ENCODE peak calls at places on chromosomes 4 and X, in ten cellular contexts. T, S, Y, Q, L, Z, M, X, W and P are unnamed samples.

GRCh38 chr4:78179188-78179587 is 122.1 kb downstream of the FRAS1 start:
- DNase-seq in T (no peak), S (no peak), Y (no peak), Q (no peak), L (no peak), Z (no peak), M (no peak), X (no peak), W (no peak), P (no peak)

GRCh38 chr4:178752954-178753525 is 1310.8 kb upstream of the AGA start:
- DNase-seq in T (no peak), S (no peak), Y (no peak), Q (no peak), L (no peak), Z (no peak), M (no peak), X (no peak), W (no peak), P (no peak)

GRCh38 chrX:101407167-101407747 is 468 bp downstream of the GLA start:
- DNase-seq in T (no peak), S (no peak), Y (no peak), Q (no peak), L (no peak), Z (peak; percentile 6), M (no peak), X (no peak), W (no peak), P (no peak)

GRCh38 chrX:121365572-121366161 is 318.3 kb downstream of the GLUD2 start:
- DNase-seq in T (no peak), S (no peak), Y (no peak), Q (no peak), L (no peak), Z (no peak), M (no peak), X (no peak), W (no peak), P (no peak)

GRCh38 chr4:157222764-157223145 is 2.2 kb downstream of the GRIA2 start:
- DNase-seq in T (no peak), S (peak; percentile 3), Y (no peak), Q (no peak), L (no peak), Z (no peak), M (no peak), X (no peak), W (no peak), P (no peak)

GRCh38 chrX:74423289-74423985 is 2.1 kb downstream of the SLC16A2 start:
- DNase-seq in T (no peak), S (peak; percentile 36), Y (no peak), Q (no peak), L (no peak), Z (no peak), M (no peak), X (no peak), W (no peak), P (no peak)

GRCh38 chr4:150375025-150375424 is 206.9 kb upstream of the MAB21L2 start:
- DNase-seq in T (no peak), S (no peak), Y (no peak), Q (no peak), L (no peak), Z (no peak), M (no peak), X (no peak), W (no peak), P (no peak)

GRCh38 chrX:153816821-153817220 is 13.5 kb downstream of the PDZD4 start:
- DNase-seq in T (no peak), S (no peak), Y (no peak), Q (no peak), L (peak; percentile 30), Z (no peak), M (no peak), X (no peak), W (no peak), P (no peak)

GRCh38 chrX:11135483-11136185 is 24.5 kb downstream of the HCCS start:
- DNase-seq in T (no peak), S (no peak), Y (no peak), Q (no peak), L (no peak), Z (no peak), M (no peak), X (no peak), W (no peak), P (no peak)

GRCh38 chr4:185421366-185422124 is 4.2 kb downstream of the UFSP2 start:
- DNase-seq in T (peak; percentile 47), S (peak; percentile 63), Y (no peak), Q (no peak), L (no peak), Z (no peak), M (no peak), X (no peak), W (no peak), P (no peak)

GRCh38 chrX:30910124-30910860 is 21.2 kb upstream of the TAB3 start:
- DNase-seq in T (no peak), S (peak; percentile 56), Y (no peak), Q (no peak), L (peak; percentile 28), Z (no peak), M (no peak), X (no peak), W (no peak), P (no peak)

GRCh38 chr4:42816189-42816588 is 76.3 kb upstream of the GRXCR1 start:
- DNase-seq in T (no peak), S (no peak), Y (no peak), Q (no peak), L (no peak), Z (no peak), M (no peak), X (no peak), W (no peak), P (no peak)

GRCh38 chrX:108731144-108731543 is 5.2 kb downstream of the IRS4 start:
- DNase-seq in T (no peak), S (no peak), Y (no peak), Q (no peak), L (no peak), Z (no peak), M (no peak), X (no peak), W (no peak), P (no peak)

GRCh38 chr4:153375303-153375702 is 30.8 kb downstream of the MND1 start:
- DNase-seq in T (no peak), S (no peak), Y (no peak), Q (no peak), L (no peak), Z (no peak), M (no peak), X (no peak), W (no peak), P (no peak)

GRCh38 chr4:16018841-16019240 is 55.9 kb upstream of the FGFBP2 start:
- DNase-seq in T (no peak), S (no peak), Y (no peak), Q (no peak), L (no peak), Z (no peak), M (no peak), X (no peak), W (no peak), P (no peak)

GRCh38 chr4:17310269-17310652 is 201.6 kb downstream of the QDPR start:
- DNase-seq in T (peak; percentile 30), S (peak; percentile 81), Y (no peak), Q (no peak), L (no peak), Z (no peak), M (no peak), X (no peak), W (no peak), P (peak; percentile 29)

GRCh38 chr4:107855723-107856122 is 31.0 kb downstream of the SGMS2 start:
- DNase-seq in T (no peak), S (no peak), Y (no peak), Q (no peak), L (no peak), Z (no peak), M (no peak), X (no peak), W (no peak), P (no peak)

GRCh38 chr4:169096221-169096620 is 86.2 kb upstream of the CBR4 start:
- DNase-seq in T (no peak), S (no peak), Y (no peak), Q (no peak), L (no peak), Z (no peak), M (no peak), X (no peak), W (no peak), P (no peak)

GRCh38 chrX:96394566-96394965 is 290.1 kb upstream of the DIAPH2 start:
- DNase-seq in T (no peak), S (peak; percentile 32), Y (no peak), Q (no peak), L (no peak), Z (peak; percentile 1), M (no peak), X (no peak), W (no peak), P (no peak)

GRCh38 chr4:34170941-34171340 is 2073.4 kb downstream of the ARAP2 start:
- DNase-seq in T (no peak), S (peak; percentile 44), Y (no peak), Q (peak; percentile 53), L (no peak), Z (no peak), M (no peak), X (no peak), W (no peak), P (no peak)

GRCh38 chr4:139860435-139861024 is 194.9 kb downstream of the MGST2 start:
- DNase-seq in T (no peak), S (no peak), Y (no peak), Q (no peak), L (no peak), Z (no peak), M (no peak), X (no peak), W (no peak), P (no peak)

GRCh38 chr4:8840006-8840793 is 31.4 kb downstream of the HMX1 start:
- DNase-seq in T (no peak), S (no peak), Y (no peak), Q (no peak), L (no peak), Z (no peak), M (no peak), X (no peak), W (no peak), P (no peak)

GRCh38 chrX:2820131-2820771 is 8.5 kb upstream of the GYG2 start:
- DNase-seq in T (no peak), S (no peak), Y (no peak), Q (no peak), L (no peak), Z (no peak), M (no peak), X (no peak), W (no peak), P (no peak)

GRCh38 chr4:38154681-38155588 is 194.7 kb downstream of the PTTG2 start:
- DNase-seq in T (no peak), S (no peak), Y (no peak), Q (no peak), L (no peak), Z (peak; percentile 75), M (no peak), X (no peak), W (no peak), P (no peak)

GRCh38 chrX:149513713-149514427 is 8.8 kb upstream of the IDS start:
- DNase-seq in T (no peak), S (peak; percentile 82), Y (no peak), Q (no peak), L (no peak), Z (no peak), M (no peak), X (no peak), W (no peak), P (no peak)

GRCh38 chr4:151582098-151582497 is 173.1 kb downstream of the FHIP1A start:
- DNase-seq in T (no peak), S (no peak), Y (no peak), Q (no peak), L (no peak), Z (no peak), M (no peak), X (no peak), W (no peak), P (no peak)

GRCh38 chr4:153335665-153336064 is 8.8 kb upstream of the MND1 start:
- DNase-seq in T (no peak), S (peak; percentile 46), Y (no peak), Q (no peak), L (no peak), Z (no peak), M (no peak), X (no peak), W (no peak), P (no peak)

GRCh38 chr4:28247805-28248204 is 1387.2 kb downstream of the STIM2 start:
- DNase-seq in T (no peak), S (no peak), Y (no peak), Q (no peak), L (no peak), Z (no peak), M (no peak), X (no peak), W (no peak), P (no peak)